ENCODE peak calls at places on chromosomes 2 and 18, in six cellular contexts. F is neuronal stem cell, X is mesenchymal stem cell, V is mammary epithelial cell, U is neural progenitor cell, W is PC-3. T is an unnamed sample.

GRCh38 chr18:8480506-8481328 is 128.5 kb upstream of the RAB12 start:
- DNase-seq in F (peak; percentile 20), X (peak; percentile 55), V (peak; percentile 27), U (peak; percentile 76), W (peak; percentile 81), T (peak; percentile 68)

GRCh38 chr2:161766334-161766733 is 142.1 kb downstream of the SLC4A10 start:
- DNase-seq in F (no peak), X (no peak), V (no peak), U (no peak), W (peak; percentile 63), T (no peak)

GRCh38 chr2:40120021-40120420 is 331.9 kb downstream of the SLC8A1 start:
- DNase-seq in F (no peak), X (no peak), V (no peak), U (no peak), W (no peak), T (no peak)

GRCh38 chr18:1232867-1233266 is 328.2 kb downstream of the ADCYAP1 start:
- DNase-seq in F (no peak), X (no peak), V (no peak), U (no peak), W (no peak), T (no peak)

GRCh38 chr2:12397861-12398260 is 318.9 kb upstream of the TRIB2 start:
- DNase-seq in F (no peak), X (no peak), V (no peak), U (no peak), W (no peak), T (no peak)

GRCh38 chr18:48132993-48133674 is 202.7 kb upstream of the SMAD2 start:
- DNase-seq in F (no peak), X (no peak), V (no peak), U (no peak), W (no peak), T (no peak)

GRCh38 chr2:216006164-216006663 is 7.1 kb downstream of the MREG start:
- DNase-seq in F (no peak), X (no peak), V (peak; percentile 98), U (peak; percentile 56), W (peak; percentile 98), T (no peak)

GRCh38 chr2:83069724-83070123 is 1389.4 kb downstream of the SUCLG1 start:
- DNase-seq in F (no peak), X (peak; percentile 56), V (peak; percentile 24), U (no peak), W (peak; percentile 33), T (peak; percentile 47)

GRCh38 chr18:67515987-67516431 is 511 bp downstream of the DSEL start:
- DNase-seq in F (peak; percentile 70), X (peak; percentile 86), V (peak; percentile 89), U (peak; percentile 92), W (peak; percentile 93), T (peak; percentile 82)

GRCh38 chr2:10020001-10020400 is 23.3 kb upstream of the KLF11 start:
- DNase-seq in F (no peak), X (no peak), V (no peak), U (no peak), W (no peak), T (no peak)

GRCh38 chr2:2662037-2662846 is 331.2 kb upstream of the MYT1L start:
- DNase-seq in F (no peak), X (no peak), V (no peak), U (no peak), W (no peak), T (peak; percentile 6)

DNA sequence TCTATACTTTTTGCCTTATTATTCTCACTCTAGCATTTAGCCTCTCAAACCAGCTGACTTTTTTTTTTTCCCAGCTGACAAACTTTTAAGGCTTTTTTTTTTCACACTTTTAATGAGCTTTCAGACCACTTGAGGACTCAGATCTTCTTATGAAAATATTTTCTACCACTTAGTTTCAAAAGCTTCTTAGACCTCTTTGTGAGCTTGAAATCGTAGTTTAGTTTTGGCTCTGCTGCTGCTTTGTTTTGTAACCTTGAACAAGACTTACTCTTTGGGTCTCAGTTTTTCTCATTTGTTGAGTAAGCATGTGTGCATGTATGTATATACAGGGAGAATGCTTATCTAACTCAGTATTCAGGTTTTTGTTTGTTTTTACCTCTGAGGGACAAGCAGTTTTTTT is 3.5 kb downstream of the NBEAL1 start:
- DNase-seq in F (no peak), X (peak; percentile 31), V (no peak), U (no peak), W (no peak), T (peak; percentile 47)
- H3K9ac ChIP-seq in F (no peak overlapping the region), X (peak overlapping the region; percentile 96), V (peak overlapping the region; percentile 47), U (no peak overlapping the region), W (no peak overlapping the region), T (no peak overlapping the region)

DNA sequence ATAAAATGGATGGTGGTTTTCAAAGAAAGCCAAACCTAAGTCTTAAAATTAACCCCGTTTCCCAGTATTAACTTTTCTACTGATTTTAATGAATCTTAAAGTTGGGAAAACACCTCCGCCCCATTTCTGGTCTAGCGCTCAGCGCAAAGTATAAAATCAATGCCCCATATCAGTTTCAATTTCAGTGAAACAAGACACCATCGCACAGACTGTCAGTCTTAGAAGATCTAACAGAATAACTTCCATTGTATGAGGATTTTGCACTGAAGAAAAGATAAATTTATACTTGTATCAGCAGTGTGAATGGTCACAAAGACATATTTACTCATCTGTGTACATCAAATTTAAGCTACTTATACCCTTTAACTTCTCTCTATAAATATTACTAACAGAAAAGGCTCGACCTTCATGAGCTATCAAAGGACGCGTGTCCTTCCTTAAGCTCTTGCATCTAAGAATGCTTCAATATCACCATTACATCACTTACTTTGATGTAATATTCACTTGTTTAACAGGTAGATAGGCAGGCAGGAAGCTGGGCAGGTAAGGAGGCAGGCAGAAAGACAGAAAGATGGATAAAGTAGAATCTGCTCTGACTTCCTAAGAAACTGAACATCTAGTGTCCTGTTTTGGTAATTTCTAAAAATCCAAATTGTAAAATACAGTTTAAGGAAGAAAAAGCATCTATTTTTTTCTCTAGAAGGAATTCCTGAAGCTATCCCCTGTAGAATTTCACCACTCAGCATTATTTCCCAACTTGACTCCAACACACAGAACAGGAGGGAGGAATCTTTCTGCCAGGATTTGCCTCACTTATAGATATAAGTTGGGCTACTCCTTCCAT is 183.0 kb downstream of the TCF4 start:
- DNase-seq in F (no peak), X (no peak), V (no peak), U (no peak), W (no peak), T (peak; percentile 64)
- H3K4me3 ChIP-seq in F (no peak overlapping the region), X (no peak overlapping the region), V (no peak overlapping the region), U (no peak overlapping the region), W (no peak overlapping the region), T (no peak overlapping the region)

GRCh38 chr2:188440849-188441248 is 149.2 kb downstream of the GULP1 start:
- DNase-seq in F (no peak), X (no peak), V (no peak), U (no peak), W (no peak), T (no peak)
- H3K9ac ChIP-seq in F (no peak overlapping the region), X (no peak overlapping the region), V (no peak overlapping the region), U (no peak overlapping the region), W (no peak overlapping the region), T (no peak overlapping the region)

DNA sequence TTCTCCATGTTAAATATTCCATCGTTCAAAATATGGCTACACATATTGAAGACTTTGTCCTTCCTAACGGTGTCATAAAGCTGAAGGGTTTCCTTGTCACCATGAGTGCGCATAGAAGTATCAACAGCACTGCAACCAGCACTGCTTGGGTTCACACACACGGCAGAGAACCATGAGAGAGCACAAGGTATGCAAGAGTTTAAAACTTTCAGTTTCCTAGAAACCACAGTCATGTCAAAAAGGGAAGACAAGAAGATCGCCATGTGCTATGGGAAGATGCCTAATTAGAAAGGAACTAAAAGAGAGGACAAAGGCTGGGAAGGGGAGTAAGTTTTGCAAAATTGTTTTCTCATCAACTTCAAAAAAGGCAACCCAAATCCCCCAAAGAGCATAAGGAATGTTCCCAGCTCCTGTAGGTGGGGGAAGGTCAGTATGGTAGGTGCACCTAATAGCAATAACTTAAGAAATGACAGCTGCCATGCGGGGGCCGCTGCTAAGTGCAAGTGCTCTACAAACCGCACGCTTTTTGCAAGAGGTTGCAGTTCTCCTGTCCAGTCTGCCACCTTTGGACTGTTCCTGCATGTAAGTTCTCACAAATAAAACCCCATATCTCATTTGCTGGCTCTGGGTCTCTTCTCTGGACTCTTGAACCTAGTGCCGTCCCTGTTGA is 136.8 kb downstream of the TMEM163 start:
- DNase-seq in F (no peak), X (no peak), V (no peak), U (no peak), W (no peak), T (no peak)
- H3K4me3 ChIP-seq in F (no peak overlapping the region), X (no peak overlapping the region), V (no peak overlapping the region), U (no peak overlapping the region), W (no peak overlapping the region), T (no peak overlapping the region)

DNA sequence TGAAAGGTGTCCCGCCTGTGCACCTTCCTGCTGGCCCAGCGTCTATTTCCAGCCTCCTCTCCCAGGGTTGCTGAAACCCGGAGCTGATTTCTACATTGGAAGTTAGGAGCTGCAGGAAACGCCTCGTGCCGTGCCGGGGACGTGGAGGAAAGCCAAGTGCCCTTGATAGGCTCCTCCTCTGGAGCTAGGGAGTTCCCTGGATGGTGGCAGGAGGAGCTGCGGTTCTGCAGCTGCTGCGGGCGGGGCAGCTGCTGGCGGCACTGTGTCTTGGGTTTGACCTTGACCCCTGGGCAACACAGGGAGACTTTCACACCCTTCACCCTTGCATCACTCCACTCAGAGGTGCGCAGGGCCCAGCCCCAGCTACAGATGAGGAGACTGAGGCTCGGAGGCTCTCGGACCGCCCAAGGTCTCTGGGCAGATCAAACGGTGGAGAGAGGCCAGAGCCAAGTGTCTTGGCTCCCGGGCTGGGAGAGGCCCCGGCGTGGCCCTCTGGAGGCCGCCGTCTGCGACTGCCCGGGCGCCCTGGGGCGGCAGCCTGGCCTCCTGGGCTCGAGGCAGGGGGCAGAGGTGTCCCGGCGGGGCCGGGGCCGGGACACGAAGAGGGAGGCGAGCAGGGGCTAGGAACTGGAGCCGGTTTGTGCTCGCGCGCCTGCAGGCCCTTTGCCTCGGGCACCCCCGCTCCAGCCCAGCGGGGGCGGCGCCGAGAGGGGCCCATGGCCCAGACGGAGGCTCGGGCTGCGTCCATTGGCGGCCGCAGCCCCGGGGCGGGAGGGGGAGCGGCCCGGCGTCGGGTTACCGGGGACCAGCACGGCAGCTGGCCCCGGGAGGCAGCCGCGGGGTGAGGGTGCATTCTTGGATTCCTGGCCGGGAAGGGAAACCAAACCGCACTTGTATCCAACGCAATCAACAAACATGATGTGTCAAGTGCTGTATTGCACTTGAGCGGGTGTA is 129.7 kb upstream of the SLC1A4 start:
- DNase-seq in F (peak; percentile 58), X (peak; percentile 96), V (peak; percentile 79), U (peak; percentile 85), W (peak; percentile 86), T (peak; percentile 96)
- H3K9ac ChIP-seq in F (peak overlapping the region; percentile 53), X (peak overlapping the region; percentile 84), V (no peak overlapping the region), U (no peak overlapping the region), W (peak overlapping the region; percentile 58), T (peak overlapping the region; percentile 39)

GRCh38 chr2:73156539-73157124 is 43.9 kb upstream of the RAB11FIP5 start:
- DNase-seq in F (peak; percentile 57), X (peak; percentile 60), V (peak; percentile 24), U (peak; percentile 87), W (peak; percentile 44), T (peak; percentile 61)
- H3K4me3 ChIP-seq in F (no peak overlapping the region), X (no peak overlapping the region), V (no peak overlapping the region), U (peak overlapping the region; percentile 22), W (no peak overlapping the region), T (peak overlapping the region; percentile 33)

GRCh38 chr18:63683152-63683551 is 19.6 kb upstream of the SERPINB11 start:
- DNase-seq in F (peak; percentile 26), X (peak; percentile 80), V (peak; percentile 97), U (peak; percentile 58), W (peak; percentile 97), T (peak; percentile 90)
- H3K9ac ChIP-seq in F (no peak overlapping the region), X (peak overlapping the region; percentile 54), V (no peak overlapping the region), U (no peak overlapping the region), W (peak overlapping the region; percentile 100), T (no peak overlapping the region)